ENCODE peak calls at places on chromosomes 4 and X, in seven cellular contexts. N is IMR-90, K is K562, L is endothelial cell of umbilical vein, A is HepG2, J is H1, F is GM12878. Z is an unnamed sample.

GRCh38 chrX:130114141-130114561 is 3.9 kb upstream of the ELF4 start:
- DNase-seq in N (peak), K (peak), L (no peak), A (no peak), J (no peak), F (no peak), Z (no peak)

GRCh38 chr4:53932784-53933183 is 131.6 kb downstream of the CHIC2 start:
- DNase-seq in N (peak), K (no peak), L (peak), A (no peak), J (no peak), F (no peak), Z (no peak)

GRCh38 chrX:153946910-153947769 is 2.7 kb upstream of the RENBP start:
- DNase-seq in N (peak), K (peak), L (peak), A (peak), J (no peak), F (no peak), Z (peak)

GRCh38 chrX:30141966-30142365 is 73.4 kb upstream of the MAGEB2 start:
- DNase-seq in N (peak), K (peak), L (peak), A (peak), J (no peak), F (no peak), Z (peak)

GRCh38 chr4:6641971-6642320 is 1.5 kb downstream of the MRFAP1 start:
- DNase-seq in N (peak), K (no peak), L (no peak), A (no peak), J (no peak), F (no peak), Z (no peak)

GRCh38 chr4:153296424-153296823 is 48.1 kb upstream of the MND1 start:
- DNase-seq in N (peak), K (no peak), L (no peak), A (no peak), J (no peak), F (no peak), Z (no peak)

GRCh38 chr4:16995451-16995850 is 97.0 kb upstream of the LDB2 start:
- DNase-seq in N (no peak), K (no peak), L (no peak), A (no peak), J (no peak), F (no peak), Z (no peak)

GRCh38 chrX:39174761-39175417 is 373.6 kb downstream of the MID1IP1 start:
- DNase-seq in N (no peak), K (no peak), L (peak), A (no peak), J (no peak), F (no peak), Z (no peak)

GRCh38 chrX:68443155-68443868 is 10.0 kb upstream of the OPHN1 start:
- DNase-seq in N (peak), K (no peak), L (peak), A (peak), J (no peak), F (peak), Z (no peak)

GRCh38 chrX:124232523-124233201 is 99.8 kb upstream of the TEX13D start:
- DNase-seq in N (no peak), K (no peak), L (no peak), A (no peak), J (no peak), F (no peak), Z (no peak)

GRCh38 chr4:25358515-25359275 is 18.4 kb upstream of the ANAPC4 start:
- DNase-seq in N (no peak), K (peak), L (no peak), A (no peak), J (no peak), F (no peak), Z (no peak)

GRCh38 chr4:153792007-153792892 is 3.4 kb upstream of the SFRP2 start:
- DNase-seq in N (no peak), K (peak), L (no peak), A (no peak), J (peak), F (no peak), Z (no peak)

GRCh38 chrX:107325467-107325866 is 119.1 kb downstream of the DNAAF6 start:
- DNase-seq in N (no peak), K (no peak), L (no peak), A (no peak), J (no peak), F (no peak), Z (no peak)

DNA sequence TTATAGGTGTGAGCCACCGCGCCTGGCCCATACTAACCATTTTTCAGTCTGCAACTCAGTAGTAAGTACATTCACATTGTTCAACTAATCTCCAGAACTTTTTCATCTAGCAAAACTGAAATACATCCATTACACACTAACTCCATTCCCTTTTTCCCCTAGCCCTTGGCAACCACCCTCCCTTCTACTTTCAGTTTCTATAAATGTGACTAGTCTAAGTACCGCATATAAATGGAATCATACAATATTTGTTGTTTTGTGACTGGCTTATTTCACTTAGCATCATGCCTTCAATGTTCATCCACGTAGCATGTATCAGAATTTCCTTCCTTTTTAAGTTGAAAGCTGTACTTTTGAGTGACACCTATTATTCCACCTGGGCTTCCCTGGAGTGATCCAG is 44.6 kb upstream of the SETD7 start:
- DNase-seq in N (no peak), K (no peak), L (no peak), A (no peak), J (no peak), F (no peak), Z (no peak)
- H3K9ac ChIP-seq in N (no peak), K (no peak), L (no peak), A (no peak), J (no peak), F (no peak), Z (no peak)

GRCh38 chr4:140242357-140243284 is 88.6 kb upstream of the MAML3 start:
- DNase-seq in N (no peak), K (no peak), L (no peak), A (no peak), J (no peak), F (no peak), Z (no peak)

GRCh38 chr4:140246216-140246615 is 92.2 kb upstream of the MAML3 start:
- DNase-seq in N (no peak), K (no peak), L (no peak), A (no peak), J (no peak), F (no peak), Z (no peak)

GRCh38 chr4:140240237-140240636 is 86.3 kb upstream of the MAML3 start:
- DNase-seq in N (no peak), K (no peak), L (no peak), A (no peak), J (no peak), F (no peak), Z (no peak)

GRCh38 chr4:140244328-140244727 is 90.3 kb upstream of the MAML3 start:
- DNase-seq in N (no peak), K (no peak), L (no peak), A (no peak), J (no peak), F (no peak), Z (no peak)

DNA sequence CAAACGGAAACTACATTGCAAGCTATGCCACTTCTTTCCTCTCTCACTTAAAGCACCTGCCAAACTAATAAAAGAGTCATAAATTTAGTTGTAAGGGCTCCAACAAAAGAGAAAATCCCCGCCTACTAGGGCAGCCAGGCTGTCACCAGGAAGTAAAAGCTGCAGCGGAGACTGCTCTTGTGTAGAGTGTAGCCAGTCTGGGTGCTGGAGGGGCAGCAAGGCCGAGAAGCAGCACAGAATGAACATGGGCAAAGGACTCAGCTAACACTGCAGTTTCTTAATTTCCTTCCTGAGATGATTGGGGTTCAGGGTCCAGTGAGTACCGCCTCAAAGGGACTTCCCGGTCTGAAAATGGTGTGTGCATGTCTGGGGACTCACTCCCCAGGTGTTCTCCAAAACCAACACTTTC is 89.4 kb upstream of the MAML3 start:
- DNase-seq in N (no peak), K (no peak), L (peak), A (no peak), J (no peak), F (peak), Z (no peak)
- TF ChIP-seq POLR2A in N (no peak), K (no peak), L (no peak), A (no peak), J (no peak), F (no peak), Z (no peak)

GRCh38 chrX:22021721-22022120 is 10.4 kb upstream of the PHEX start:
- DNase-seq in N (no peak), K (no peak), L (no peak), A (no peak), J (no peak), F (no peak), Z (no peak)
- H3K4me2 ChIP-seq in N (no peak), K (no peak), L (no peak), A (no peak), J (no peak), F (no peak), Z (no peak)

GRCh38 chrX:18616688-18617087 is 55.2 kb downstream of the RS1 start:
- DNase-seq in N (no peak), K (no peak), L (no peak), A (no peak), J (no peak), F (no peak), Z (no peak)

GRCh38 chrX:18617351-18617750 is 54.6 kb downstream of the RS1 start:
- DNase-seq in N (peak), K (no peak), L (peak), A (peak), J (no peak), F (no peak), Z (peak)

GRCh38 chrX:18619288-18619687 is 52.6 kb downstream of the RS1 start:
- DNase-seq in N (no peak), K (no peak), L (no peak), A (no peak), J (no peak), F (no peak), Z (no peak)

DNA sequence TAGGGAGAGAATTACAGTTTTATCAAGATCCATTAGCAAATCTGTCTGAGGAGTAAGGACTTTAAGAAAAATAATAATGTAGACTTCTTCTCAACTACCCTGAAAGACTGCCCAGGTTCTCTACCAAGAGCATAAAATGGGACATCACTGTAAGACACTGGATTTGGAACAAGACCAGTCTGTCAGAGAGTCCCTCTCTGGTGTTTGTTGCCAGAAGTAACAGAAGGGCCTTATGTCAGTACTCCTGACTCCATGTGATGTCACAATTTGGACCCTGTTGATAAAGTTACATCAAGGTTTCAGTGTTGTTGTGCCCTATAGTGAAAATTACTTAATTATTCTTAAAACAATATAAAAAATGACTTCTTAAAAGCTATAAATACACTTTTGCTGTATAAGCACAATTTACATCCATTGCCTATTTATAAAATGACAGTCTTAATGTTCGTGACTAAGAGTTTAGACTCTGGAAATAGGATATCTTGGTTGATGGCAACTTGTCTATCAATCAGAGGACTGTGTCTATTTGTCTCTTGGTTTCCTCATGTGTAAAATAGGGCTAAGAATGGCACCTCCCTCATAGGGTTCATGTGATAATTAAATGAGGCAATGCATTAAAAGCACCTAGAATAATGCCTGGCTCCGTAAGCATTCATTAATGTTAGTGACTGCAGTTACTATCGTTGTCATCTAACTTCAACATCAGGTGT is 57.8 kb downstream of the RS1 start:
- DNase-seq in N (no peak), K (no peak), L (no peak), A (no peak), J (no peak), F (no peak), Z (no peak)
- H3K9ac ChIP-seq in N (no peak), K (no peak), L (no peak), A (no peak), J (no peak), F (no peak), Z (no peak)

DNA sequence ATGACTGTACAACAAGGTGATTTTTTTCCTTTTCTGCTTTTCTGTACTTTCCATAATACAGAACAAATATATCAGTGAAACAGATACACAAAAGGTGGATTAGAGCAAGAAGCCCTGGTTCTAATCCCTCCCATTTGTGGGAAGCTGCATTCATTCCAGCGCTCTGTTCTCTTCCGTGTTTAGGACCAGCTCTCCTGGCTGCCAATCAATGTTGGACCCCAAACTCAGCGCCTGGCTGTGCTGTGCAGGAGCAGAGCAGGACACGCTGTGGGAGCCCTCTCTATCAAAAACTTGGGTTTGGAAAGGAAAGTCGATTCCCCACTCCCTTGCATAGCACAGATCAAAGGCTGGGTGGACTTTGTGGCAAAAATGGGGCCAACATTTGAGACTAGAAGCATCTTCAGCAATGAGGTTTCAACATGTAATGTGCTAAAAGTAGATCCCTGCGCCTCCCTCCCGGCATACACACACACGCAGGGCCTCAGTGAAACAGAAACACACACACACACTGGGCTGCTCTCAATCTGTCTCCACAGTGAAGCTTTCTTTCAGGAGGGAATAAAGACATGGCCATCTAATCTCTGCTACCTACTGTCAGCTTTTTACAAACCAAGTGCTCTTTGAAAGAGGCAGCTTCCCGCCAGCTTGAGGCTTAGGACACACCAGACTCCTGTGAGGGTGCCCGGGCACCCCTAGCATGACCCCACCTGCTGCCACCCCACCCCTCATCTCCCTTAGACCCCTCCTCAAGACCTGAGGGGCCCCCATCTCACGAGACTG is 12.2 kb downstream of the WDR1 start:
- DNase-seq in N (no peak), K (no peak), L (no peak), A (no peak), J (no peak), F (no peak), Z (no peak)
- TF ChIP-seq POLR2A in N (no peak), K (no peak), L (no peak), A (no peak), J (peak), F (no peak), Z (no peak)